ENCODE peak calls at places on chromosomes 13 and 19, in eight cellular contexts. M is kidney tubule cell, N is GM12891, P is HFF-Myc, Q is neural crest cell, W is sciatic nerve, K is EL, B is amniotic epithelial cell. R is an unnamed sample.

GRCh38 chr13:48833412-48833811 is 142.3 kb upstream of the FNDC3A start:
- DNase-seq in W (no peak), N (no peak), K (no peak), P (no peak), Q (no peak), M (no peak), B (no peak), R (no peak)

GRCh38 chr13:104008571-104009435 is 942.6 kb upstream of the SLC10A2 start:
- DNase-seq in M (peak), P (no peak), B (peak), Q (no peak), N (no peak), W (no peak), K (no peak), R (no peak)

GRCh38 chr13:40779049-40779448 is 8.1 kb upstream of the MRPS31 start:
- DNase-seq in N (no peak), K (no peak), W (no peak), P (no peak), Q (no peak), M (no peak), B (no peak), R (no peak)

GRCh38 chr13:92500192-92500591 is 726.4 kb upstream of the GPC6 start:
- DNase-seq in P (no peak), W (no peak), M (no peak), Q (no peak), K (no peak), N (no peak), B (peak), R (peak)

GRCh38 chr19:49701271-49701786 is 10.4 kb downstream of the CPT1C start:
- DNase-seq in K (no peak), P (no peak), Q (no peak), N (no peak), W (no peak), B (no peak), M (no peak), R (no peak)

GRCh38 chr19:16259385-16260159 is 61.9 kb downstream of the AP1M1 start:
- DNase-seq in K (no peak), P (no peak), B (no peak), Q (no peak), N (no peak), W (no peak), M (peak), R (no peak)

GRCh38 chr13:111981446-111982165 is 85.3 kb upstream of the SOX1 start:
- DNase-seq in B (no peak), K (no peak), M (no peak), W (no peak), N (no peak), P (no peak), Q (no peak), R (no peak)

GRCh38 chr19:1478934-1479707 is at the start of gene C19orf25:
- DNase-seq in M (peak), N (peak), K (peak), Q (peak), W (peak), B (peak), P (peak), R (peak)

GRCh38 chr19:21568816-21569496 is 63.6 kb downstream of the ZNF429 start:
- DNase-seq in B (peak), P (no peak), Q (no peak), W (peak), M (peak), K (peak), N (peak), R (no peak)

GRCh38 chr19:48489608-48490216 is 20.5 kb downstream of the CYTH2 start:
- DNase-seq in P (no peak), B (no peak), M (peak), Q (peak), N (peak), W (peak), K (peak), R (no peak)

GRCh38 chr13:44903596-44903995 is 85.7 kb downstream of the NUFIP1 start:
- DNase-seq in W (peak), B (peak), N (no peak), K (peak), M (peak), P (no peak), Q (no peak), R (peak)

GRCh38 chr13:27933580-27934328 is 14.0 kb downstream of the PDX1 start:
- DNase-seq in B (no peak), M (no peak), W (no peak), N (no peak), Q (no peak), P (no peak), K (no peak), R (no peak)

GRCh38 chr19:6693681-6694080 is 23.7 kb upstream of the TNFSF14 start:
- DNase-seq in B (no peak), K (no peak), W (no peak), Q (no peak), P (no peak), M (no peak), N (no peak), R (no peak)

GRCh38 chr19:10107254-10107653 is 1.1 kb downstream of the PPAN start:
- DNase-seq in M (no peak), Q (no peak), K (no peak), B (no peak), N (no peak), P (no peak), W (no peak), R (no peak)

GRCh38 chr19:18894254-18895037 is 1.5 kb downstream of the CERS1 start:
- DNase-seq in B (peak), K (no peak), P (no peak), M (no peak), W (peak), N (no peak), Q (peak), R (no peak)

GRCh38 chr19:43148233-43148632 is 38.1 kb downstream of the PSG5 start:
- DNase-seq in N (no peak), Q (no peak), M (peak), P (peak), W (no peak), K (peak), B (peak), R (no peak)

GRCh38 chr19:51743405-51743804 is 8.3 kb downstream of the FPR1 start:
- DNase-seq in K (peak), P (no peak), N (no peak), M (peak), Q (no peak), W (no peak), B (peak), R (no peak)

R was measured in NT2/D1.